ENCODE peak calls at places on chromosome 15, in four cellular contexts. Q is Peyer's patch, Z is esophagus squamous epithelium, P is mammary epithelial cell. R is an unnamed sample.

GRCh38 chr15:74302821-74303359 is 64.6 kb downstream of the CYP11A1 start:
- DNase-seq in Q (peak; percentile 57), Z (no peak), P (peak; percentile 15), R (no peak)

GRCh38 chr15:60761505-60761845 is 282.5 kb upstream of the ICE2 start:
- DNase-seq in Q (no peak), Z (no peak), P (no peak), R (no peak)

GRCh38 chr15:66985653-66986052 is 79.7 kb upstream of the SMAD3 start:
- DNase-seq in Q (no peak), Z (no peak), P (no peak), R (no peak)

GRCh38 chr15:25242166-25242879 is 196.5 kb downstream of the UBE3A start:
- DNase-seq in Q (no peak), Z (no peak), P (no peak), R (peak; percentile 4)

GRCh38 chr15:90106522-90107117 is 4.4 kb upstream of the IDH2 start:
- DNase-seq in Q (no peak), Z (no peak), P (peak; percentile 68), R (peak; percentile 29)

GRCh38 chr15:91710072-91710471 is 143.4 kb upstream of the SLCO3A1 start:
- DNase-seq in Q (no peak), Z (no peak), P (peak; percentile 83), R (no peak)

GRCh38 chr15:68199340-68199739 is 5.8 kb downstream of the CALML4 start:
- DNase-seq in Q (peak; percentile 35), Z (no peak), P (no peak), R (peak; percentile 53)

GRCh38 chr15:21269121-21269520 is 171.2 kb downstream of the POTEB3 start:
- DNase-seq in Q (no peak), Z (no peak), P (peak; percentile 0), R (no peak)

GRCh38 chr15:73081321-73081958 is 29.2 kb downstream of the NEO1 start:
- DNase-seq in Q (no peak), Z (no peak), P (peak; percentile 30), R (peak; percentile 48)

GRCh38 chr15:25181290-25182097 is 226.7 kb downstream of the SNRPN start:
- DNase-seq in Q (peak; percentile 33), Z (no peak), P (no peak), R (peak; percentile 3)

GRCh38 chr15:51348688-51349087 is 7.2 kb downstream of the GLDN start:
- DNase-seq in Q (no peak), Z (no peak), P (no peak), R (no peak)

GRCh38 chr15:49501586-49501985 is 78.5 kb downstream of the FGF7 start:
- DNase-seq in Q (no peak), Z (no peak), P (no peak), R (no peak)

GRCh38 chr15:85581495-85581894 is 201.1 kb downstream of the AKAP13 start:
- DNase-seq in Q (peak; percentile 86), Z (no peak), P (no peak), R (peak; percentile 49)

GRCh38 chr15:39908186-39908585 is 11.9 kb downstream of the GPR176 start:
- DNase-seq in Q (no peak), Z (no peak), P (peak; percentile 92), R (no peak)

GRCh38 chr15:29904731-29905417 is 82.6 kb upstream of the TJP1 start:
- DNase-seq in Q (no peak), Z (no peak), P (no peak), R (no peak)

GRCh38 chr15:80974914-80975313 is 14.7 kb downstream of the MESD start:
- DNase-seq in Q (no peak), Z (no peak), P (no peak), R (no peak)

GRCh38 chr15:87816016-87816415 is 440.5 kb downstream of the NTRK3 start:
- DNase-seq in Q (no peak), Z (no peak), P (no peak), R (no peak)

GRCh38 chr15:63493451-63493850 is 10.9 kb upstream of the USP3 start:
- DNase-seq in Q (no peak), Z (no peak), P (no peak), R (no peak)

GRCh38 chr15:43484455-43484854 is 8.5 kb downstream of the TP53BP1 start:
- DNase-seq in Q (no peak), Z (no peak), P (no peak), R (peak; percentile 32)

GRCh38 chr15:35078221-35078915 is 6.7 kb downstream of the NANOGP8 start:
- DNase-seq in Q (peak; percentile 56), Z (no peak), P (peak; percentile 16), R (peak; percentile 31)

GRCh38 chr15:77019476-77020331 is 24.8 kb downstream of the PSTPIP1 start:
- DNase-seq in Q (no peak), Z (no peak), P (peak; percentile 35), R (no peak)

GRCh38 chr15:49989498-49989897 is 129.5 kb downstream of the ATP8B4 start:
- DNase-seq in Q (no peak), Z (no peak), P (no peak), R (no peak)

GRCh38 chr15:60358935-60359672 is 38.7 kb downstream of the ANXA2 start:
- DNase-seq in Q (no peak), Z (no peak), P (no peak), R (no peak)

GRCh38 chr15:64865998-64866520 is 24.3 kb downstream of the PLEKHO2 start:
- DNase-seq in Q (no peak), Z (no peak), P (peak; percentile 23), R (peak; percentile 62)

GRCh38 chr15:72492733-72493132 is 18.6 kb downstream of the ARIH1 start:
- DNase-seq in Q (no peak), Z (no peak), P (peak; percentile 4), R (no peak)

GRCh38 chr15:65416845-65417416 is 5.8 kb downstream of the IGDCC4 start:
- DNase-seq in Q (no peak), Z (no peak), P (no peak), R (no peak)

GRCh38 chr15:73575636-73576247 is 57.4 kb downstream of the NPTN start:
- DNase-seq in Q (no peak), Z (peak; percentile 1), P (peak; percentile 97), R (peak; percentile 13)

GRCh38 chr15:74657846-74658245 is 38.0 kb downstream of the EDC3 start:
- DNase-seq in Q (no peak), Z (no peak), P (no peak), R (no peak)

GRCh38 chr15:85314139-85314538 is 66.3 kb upstream of the AKAP13 start:
- DNase-seq in Q (no peak), Z (no peak), P (no peak), R (no peak)

GRCh38 chr15:50911001-50911400 is 2.5 kb downstream of the AP4E1 start:
- DNase-seq in Q (no peak), Z (no peak), P (no peak), R (no peak)

GRCh38 chr15:43763819-43764446 is 12.8 kb downstream of the ELL3 start:
- DNase-seq in Q (no peak), Z (no peak), P (no peak), R (no peak)

GRCh38 chr15:50542051-50542450 is 4.4 kb downstream of the USP50 start:
- DNase-seq in Q (no peak), Z (no peak), P (no peak), R (no peak)

GRCh38 chr15:44710236-44711088 is 661 bp downstream of the PATL2 start:
- DNase-seq in Q (peak; percentile 87), Z (no peak), P (no peak), R (peak; percentile 56)

GRCh38 chr15:60397772-60398445 is at the start of gene ANXA2:
- DNase-seq in Q (peak; percentile 94), Z (peak; percentile 47), P (peak; percentile 91), R (peak; percentile 85)

GRCh38 chr15:57235865-57236264 is 140.4 kb upstream of the CGNL1 start:
- DNase-seq in Q (no peak), Z (no peak), P (no peak), R (no peak)

GRCh38 chr15:56496635-56497034 is 31.7 kb upstream of the MNS1 start:
- DNase-seq in Q (no peak), Z (no peak), P (peak; percentile 48), R (no peak)

GRCh38 chr15:90644946-90645725 is 72.0 kb upstream of the BLM start:
- DNase-seq in Q (no peak), Z (no peak), P (no peak), R (no peak)

GRCh38 chr15:89457086-89457485 is 39.3 kb downstream of the RHCG start:
- DNase-seq in Q (no peak), Z (no peak), P (peak; percentile 46), R (no peak)

GRCh38 chr15:42581272-42581730 is 5.9 kb downstream of the STARD9 start:
- DNase-seq in Q (peak; percentile 94), Z (peak; percentile 21), P (peak; percentile 63), R (peak; percentile 89)

DNA sequence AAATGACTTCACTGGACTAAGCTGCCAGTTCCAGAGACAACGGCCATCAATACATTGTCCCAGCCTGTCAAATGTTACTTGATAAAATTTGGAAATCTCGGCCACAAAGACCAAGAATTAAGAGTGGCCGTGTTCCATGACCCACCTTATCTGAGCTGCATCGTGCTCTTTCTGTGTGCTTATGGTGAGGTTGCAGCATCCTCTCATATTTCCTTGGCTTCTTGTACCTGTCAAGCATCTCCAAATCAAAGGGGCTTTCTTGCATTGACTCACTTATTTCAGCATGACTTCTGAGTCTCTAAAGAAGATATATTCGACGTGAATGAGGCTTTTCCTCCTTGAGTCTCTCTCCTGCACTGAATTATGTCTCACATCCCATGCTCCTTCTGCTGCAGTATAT is 421.7 kb downstream of the MCTP2 start:
- DNase-seq in Q (no peak), Z (no peak), P (no peak), R (no peak)
- TF ChIP-seq CTCF in Q (no peak), Z (no peak), P (no peak), R (no peak)

GRCh38 chr15:93072011-93072410 is 17.0 kb downstream of the RGMA start:
- DNase-seq in Q (no peak), Z (no peak), P (no peak), R (no peak)
- H3K27me3 ChIP-seq in Q (peaks cover 7% of the 10 kb centered on the region), Z (peaks cover 36% of the 10 kb centered on the region), P (peaks cover 28% of the 10 kb centered on the region), R (peaks cover 12% of the 10 kb centered on the region)

GRCh38 chr15:40981186-40981585 is 27.9 kb downstream of the CHAC1 start:
- DNase-seq in Q (no peak), Z (no peak), P (no peak), R (no peak)

GRCh38 chr15:40976819-40977218 is 23.5 kb downstream of the CHAC1 start:
- DNase-seq in Q (no peak), Z (no peak), P (no peak), R (no peak)

GRCh38 chr15:40982855-40983254 is 29.6 kb downstream of the CHAC1 start:
- DNase-seq in Q (no peak), Z (no peak), P (no peak), R (no peak)

GRCh38 chr15:40974921-40975320 is 21.6 kb downstream of the CHAC1 start:
- DNase-seq in Q (no peak), Z (no peak), P (no peak), R (no peak)

DNA sequence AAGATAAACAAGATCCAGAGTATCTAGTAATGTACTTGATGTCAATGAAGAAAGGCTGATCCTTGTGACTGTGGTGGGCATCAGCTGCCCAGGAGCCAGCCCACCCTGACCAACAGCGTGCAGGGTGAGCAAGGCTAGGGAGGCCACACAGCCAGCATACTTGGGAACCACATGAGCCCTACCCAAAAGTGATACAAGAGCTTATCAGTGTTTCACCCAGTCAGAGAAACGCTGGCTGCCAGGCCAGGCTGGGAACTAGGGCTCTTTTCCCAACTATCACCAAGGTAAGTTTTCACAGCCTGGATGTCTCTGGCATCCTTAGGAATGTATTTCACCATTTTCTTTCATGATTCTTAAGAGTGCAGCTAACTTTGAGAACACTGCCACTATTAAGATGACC is 24.9 kb downstream of the CHAC1 start:
- DNase-seq in Q (no peak), Z (no peak), P (no peak), R (no peak)
- H3K36me3 ChIP-seq in Q (peaks cover 74% of the 10 kb centered on the region), Z (peaks cover 79% of the 10 kb centered on the region), P (peaks cover 27% of the 10 kb centered on the region), R (no peaks in the 10 kb centered on the region)

GRCh38 chr15:98628216-98628615 is 20.1 kb upstream of the IGF1R start:
- DNase-seq in Q (no peak), Z (no peak), P (no peak), R (no peak)
- TF ChIP-seq CTCF in Q (no peak), Z (no peak), P (no peak), R (no peak)

GRCh38 chr15:70586241-70586640 is 177.1 kb downstream of the UACA start:
- DNase-seq in Q (no peak), Z (no peak), P (no peak), R (no peak)
- H3K27me3 ChIP-seq in Q (no peaks in the 10 kb centered on the region), Z (peaks cover 76% of the 10 kb centered on the region), P (peaks cover 6% of the 10 kb centered on the region), R (no peaks in the 10 kb centered on the region)